ENCODE peak calls at places on chromosomes 4 and X, in four cellular contexts. U, K, Q and Z are unnamed samples.

GRCh38 chr4:177080388-177080787 is 229.3 kb upstream of the NEIL3 start:
- DNase-seq in U (no peak), K (no peak), Q (no peak), Z (no peak)

GRCh38 chr4:175639346-175639745 is 172.7 kb downstream of the GPM6A start:
- DNase-seq in U (no peak), K (no peak), Q (no peak), Z (no peak)

GRCh38 chr4:4746444-4746843 is 113.0 kb upstream of the MSX1 start:
- DNase-seq in U (no peak), K (no peak), Q (no peak), Z (no peak)

GRCh38 chrX:43861750-43862149 is 20.5 kb downstream of the MAOB start:
- DNase-seq in U (no peak), K (no peak), Q (no peak), Z (no peak)

GRCh38 chr4:27000820-27001219 is 140.2 kb downstream of the STIM2 start:
- DNase-seq in U (no peak), K (no peak), Q (no peak), Z (no peak)

GRCh38 chr4:76449824-76450223 is 14.8 kb downstream of the SHROOM3 start:
- DNase-seq in U (no peak), K (no peak), Q (no peak), Z (no peak)

GRCh38 chr4:148196168-148196567 is 246.0 kb downstream of the NR3C2 start:
- DNase-seq in U (no peak), K (no peak), Q (no peak), Z (no peak)

GRCh38 chrX:136190038-136190437 is 42.7 kb downstream of the FHL1 start:
- DNase-seq in U (no peak), K (no peak), Q (no peak), Z (no peak)

GRCh38 chr4:127006509-127006908 is 626.2 kb upstream of the INTU start:
- DNase-seq in U (no peak), K (no peak), Q (no peak), Z (no peak)

GRCh38 chrX:110066488-110067225 is 63.7 kb downstream of the TMEM164 start:
- DNase-seq in U (no peak), K (no peak), Q (no peak), Z (no peak)

GRCh38 chr4:6917445-6918241 is 8.0 kb downstream of the TBC1D14 start:
- DNase-seq in U (no peak), K (peak), Q (peak), Z (peak)

GRCh38 chr4:4941741-4942140 is 77.5 kb downstream of the CYTL1 start:
- DNase-seq in U (no peak), K (no peak), Q (no peak), Z (no peak)

GRCh38 chr4:80266267-80266901 is at the start of gene FGF5:
- DNase-seq in U (peak), K (no peak), Q (peak), Z (peak)

GRCh38 chrX:103362504-103362903 is 6.2 kb downstream of the TCEAL9 start:
- DNase-seq in U (no peak), K (no peak), Q (no peak), Z (no peak)

GRCh38 chr4:151862766-151863165 is 102.0 kb upstream of the GATB start:
- DNase-seq in U (peak), K (no peak), Q (no peak), Z (no peak)

GRCh38 chr4:84493092-84493850 is 5.8 kb downstream of the NKX6-1 start:
- DNase-seq in U (no peak), K (no peak), Q (no peak), Z (no peak)

GRCh38 chr4:105106416-105106815 is 40.3 kb upstream of the TET2 start:
- DNase-seq in U (no peak), K (no peak), Q (no peak), Z (no peak)

GRCh38 chrX:75276666-75277065 is 2.8 kb downstream of the UPRT start:
- DNase-seq in U (no peak), K (no peak), Q (no peak), Z (no peak)

GRCh38 chr4:10160280-10160856 is 43.8 kb upstream of the WDR1 start:
- DNase-seq in U (no peak), K (no peak), Q (no peak), Z (no peak)

GRCh38 chrX:109774706-109775105 is 41.6 kb upstream of the ACSL4 start:
- DNase-seq in U (peak), K (no peak), Q (no peak), Z (no peak)

GRCh38 chr4:86461849-86462248 is 102.0 kb upstream of the MAPK10 start:
- DNase-seq in U (no peak), K (no peak), Q (no peak), Z (no peak)

GRCh38 chr4:29336851-29337250 is 1383.3 kb upstream of the PCDH7 start:
- DNase-seq in U (no peak), K (no peak), Q (no peak), Z (no peak)

GRCh38 chr4:95181446-95182306 is 367.1 kb downstream of the UNC5C start:
- DNase-seq in U (no peak), K (no peak), Q (no peak), Z (no peak)

GRCh38 chr4:36394352-36394903 is 113.0 kb downstream of the DTHD1 start:
- DNase-seq in U (no peak), K (no peak), Q (no peak), Z (no peak)

GRCh38 chr4:36402008-36402758 is 120.8 kb downstream of the DTHD1 start:
- DNase-seq in U (no peak), K (no peak), Q (no peak), Z (no peak)

DNA sequence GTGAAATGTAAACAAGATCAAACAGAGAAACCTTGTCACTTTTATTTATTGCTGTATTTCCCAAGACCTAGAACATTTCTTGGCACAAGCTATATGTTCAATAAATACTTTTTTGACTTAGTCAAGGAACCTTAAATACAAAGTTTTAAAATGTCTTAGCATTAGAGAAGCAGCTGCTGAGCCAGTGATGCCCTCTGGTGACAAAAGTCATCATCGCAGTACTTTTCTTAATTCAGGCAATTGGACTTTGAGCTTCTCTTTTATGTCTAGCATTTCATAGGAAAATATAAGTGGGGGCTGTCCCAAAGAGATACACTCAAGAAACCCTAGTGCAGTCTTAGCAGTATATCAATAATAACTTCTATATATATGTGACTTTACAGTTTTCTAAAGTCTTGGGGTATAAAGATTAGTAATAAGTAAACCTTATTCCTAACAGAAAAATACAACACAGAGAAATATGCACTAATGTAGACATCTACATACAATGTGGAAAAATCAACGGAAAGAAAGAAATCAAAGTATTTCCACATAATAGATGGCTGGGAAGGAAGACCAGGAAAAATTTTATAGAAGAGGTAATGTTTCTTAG is 118.4 kb downstream of the DTHD1 start:
- DNase-seq in U (no peak), K (no peak), Q (no peak), Z (no peak)
- TF ChIP-seq CTCF in U (peak), K (peak), Q (peak), Z (peak)

DNA sequence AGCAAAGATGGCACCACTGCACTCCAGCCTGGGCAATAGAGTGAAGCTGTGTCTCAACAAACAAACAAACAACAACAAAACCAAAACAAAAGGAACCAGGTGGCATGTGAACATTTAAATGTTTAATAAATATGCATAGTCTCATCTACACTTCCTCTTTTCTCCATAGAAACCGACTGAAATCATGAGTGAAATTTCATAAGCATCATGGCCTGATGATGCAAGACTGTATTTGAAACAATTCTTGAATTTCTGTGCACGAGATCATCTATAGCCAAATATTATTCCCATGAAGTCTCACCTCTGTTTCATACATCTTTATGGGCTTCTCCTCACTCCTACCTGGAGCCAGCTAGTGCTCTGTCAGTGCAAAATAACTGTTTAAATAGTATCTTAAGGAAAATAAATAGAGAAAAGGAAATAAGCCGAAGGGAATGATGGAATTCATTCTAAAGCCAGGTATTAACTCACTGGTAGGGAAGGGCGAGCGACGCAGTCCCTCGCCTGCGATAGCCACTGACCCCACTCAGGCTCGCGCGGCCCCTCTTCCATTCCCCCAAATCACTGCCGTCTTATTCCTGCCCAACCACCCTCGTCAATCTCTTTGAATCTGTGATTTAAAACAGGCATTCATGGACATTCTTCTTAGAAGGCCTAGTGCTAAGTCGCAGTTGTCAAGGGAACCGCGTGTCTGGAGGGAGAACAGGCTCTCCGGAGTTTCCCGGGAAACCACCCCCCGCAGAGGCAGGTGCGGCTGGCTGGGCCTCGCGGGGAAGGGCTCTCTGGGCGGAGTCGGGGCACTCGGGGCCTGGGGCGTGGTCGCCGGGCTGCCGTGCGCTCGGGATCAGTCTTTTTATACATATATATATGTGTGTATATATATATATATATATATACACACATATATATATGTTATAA is 52.4 kb upstream of the TRIM2 start:
- DNase-seq in U (no peak), K (peak), Q (peak), Z (no peak)
- H3K4me3 ChIP-seq in U (no peak), K (no peak), Q (peak), Z (peak)

GRCh38 chrX:23911436-23911835 is 3.6 kb downstream of the CXorf58 start:
- DNase-seq in U (no peak), K (no peak), Q (no peak), Z (no peak)

GRCh38 chrX:23907106-23907495 is 637 bp downstream of the APOO start:
- DNase-seq in U (no peak), K (no peak), Q (no peak), Z (no peak)

GRCh38 chrX:23904096-23904495 is 3.6 kb downstream of the APOO start:
- DNase-seq in U (no peak), K (no peak), Q (no peak), Z (no peak)

GRCh38 chrX:23907496-23908218 is at the start of the genes APOO and CXorf58:
- DNase-seq in U (peak), K (peak), Q (peak), Z (peak)

DNA sequence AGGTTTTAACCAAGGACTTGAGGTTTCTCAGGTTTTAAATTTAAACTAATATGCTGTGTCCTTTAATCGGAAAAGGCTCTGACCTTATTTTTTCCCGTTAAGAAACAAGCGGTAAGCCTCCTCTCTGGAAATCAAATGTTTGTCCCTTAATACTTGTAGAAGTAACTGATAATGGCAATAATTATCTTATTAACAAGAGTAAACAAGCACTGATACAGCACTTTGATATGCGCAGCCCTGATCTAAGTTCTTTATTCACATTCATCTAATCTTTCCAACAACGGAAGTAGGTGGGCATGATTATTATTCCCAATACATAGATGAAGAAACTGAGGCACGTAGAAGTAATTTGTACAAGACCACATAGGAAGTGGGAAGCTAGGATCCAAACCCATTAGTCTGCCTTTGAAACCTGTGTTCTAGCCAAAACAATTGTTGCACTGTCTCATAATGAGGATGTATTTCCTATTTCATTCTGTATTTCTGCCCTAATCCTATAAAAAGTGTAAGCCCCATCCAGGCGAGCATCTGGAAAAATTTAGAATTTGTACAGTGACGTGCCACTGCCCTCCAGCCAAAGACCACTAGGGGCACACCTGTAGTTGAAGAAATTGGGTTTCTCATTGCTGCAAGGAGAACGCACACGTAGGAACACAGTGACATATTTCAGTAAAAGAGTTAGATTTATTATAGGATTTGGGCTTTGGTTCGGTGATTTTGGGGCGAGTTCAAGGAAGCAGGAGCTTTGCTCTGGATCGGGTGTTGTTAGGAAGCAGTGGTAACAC is 605 bp downstream of the CXorf58 start:
- DNase-seq in U (no peak), K (no peak), Q (no peak), Z (no peak)
- TF ChIP-seq CTCF in U (peak), K (no peak), Q (no peak), Z (no peak)

DNA sequence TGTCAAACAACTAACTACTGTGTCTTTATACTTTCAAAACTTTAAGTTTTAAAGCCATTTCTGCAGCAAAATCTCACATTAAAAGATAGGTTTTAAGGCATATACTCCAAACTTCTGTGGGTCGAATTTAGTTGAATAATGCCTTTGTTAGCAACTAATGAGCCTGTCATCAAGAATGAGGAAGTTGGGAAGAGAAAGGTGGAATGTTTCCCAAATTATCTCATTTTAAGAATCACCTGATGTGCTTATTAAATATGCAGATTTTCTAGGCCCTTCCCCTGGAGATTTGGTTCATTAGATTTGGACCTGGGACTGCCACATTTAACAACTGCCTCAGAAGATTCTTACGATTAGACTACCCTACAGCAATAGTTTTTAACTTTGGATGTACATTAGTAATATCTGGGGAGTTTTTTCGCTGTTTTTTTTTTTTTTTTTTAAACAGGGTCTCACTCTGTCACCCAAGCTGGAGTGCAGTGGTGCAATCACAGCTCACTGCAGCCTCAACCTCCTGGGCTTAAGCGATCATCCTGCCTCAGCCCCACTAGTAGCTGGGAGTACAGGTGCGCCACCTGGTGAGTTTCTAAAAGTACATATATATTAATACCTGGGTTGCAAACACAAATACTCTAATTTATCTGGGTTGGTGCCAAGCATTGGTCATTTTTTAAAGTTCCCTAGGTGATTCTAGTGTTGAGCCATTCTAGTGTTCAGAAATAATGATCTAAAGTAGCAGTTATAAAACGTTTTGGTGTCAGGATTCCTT is 16.1 kb upstream of the TASL start:
- DNase-seq in U (no peak), K (no peak), Q (no peak), Z (no peak)
- H3K4me3 ChIP-seq in U (no peak), K (no peak), Q (no peak), Z (no peak)